ENCODE peak calls at places on chromosomes 11 and 22, in seven cellular contexts. T is WTC11; C is NCI-H1092 treated with DMSO at 0.1 percent for 48 hours; W is naive thymus-derived CD4-positive, alpha-beta T cell; B is left cardiac atrium; Q is fibroblast of villous mesenchyme; D is HFFc6. K is an unnamed sample.

GRCh38 chr11:71301858-71302533 is 49.6 kb upstream of the SHANK2 start:
- DNase-seq in T (no peak), C (no peak), W (no peak), B (no peak), Q (peak), D (no peak), K (no peak)

GRCh38 chr22:34877506-34877905 is 188.5 kb upstream of the ISX start:
- DNase-seq in T (no peak), C (no peak), W (no peak), B (no peak), Q (no peak), D (no peak), K (no peak)

GRCh38 chr22:41305646-41306045 is 4.3 kb downstream of the ZC3H7B start:
- DNase-seq in T (no peak), C (no peak), W (no peak), B (no peak), Q (peak), D (peak), K (no peak)

GRCh38 chr11:94142308-94143277 is 14.0 kb downstream of the PANX1 start:
- DNase-seq in T (no peak), C (no peak), W (no peak), B (no peak), Q (peak), D (no peak), K (no peak)

GRCh38 chr11:1502971-1503707 is 16.6 kb upstream of the MOB2 start:
- DNase-seq in T (no peak), C (no peak), W (no peak), B (peak), Q (no peak), D (no peak), K (no peak)

GRCh38 chr22:40368016-40368415 is 2.4 kb upstream of the SGSM3 start:
- DNase-seq in T (no peak), C (no peak), W (no peak), B (no peak), Q (no peak), D (no peak), K (no peak)

GRCh38 chr22:19959043-19959586 is 17.5 kb upstream of the TXNRD2 start:
- DNase-seq in T (peak), C (no peak), W (no peak), B (peak), Q (peak), D (no peak), K (peak)

GRCh38 chr11:76978239-76978638 is 56.0 kb upstream of the B3GNT6 start:
- DNase-seq in T (no peak), C (no peak), W (no peak), B (no peak), Q (no peak), D (no peak), K (no peak)

GRCh38 chr11:74090701-74091100 is 80.1 kb downstream of the C2CD3 start:
- DNase-seq in T (no peak), C (peak), W (no peak), B (no peak), Q (peak), D (no peak), K (no peak)

GRCh38 chr11:26820739-26821138 is 98.9 kb upstream of the SLC5A12 start:
- DNase-seq in T (no peak), C (no peak), W (no peak), B (peak), Q (peak), D (peak), K (no peak)

K was measured in iPS DF 19.7.